ENCODE peak calls at places on chromosome 4, in nine cellular contexts. C is lung, G is hepatocyte, H is mammary epithelial cell, Y is AG04450, U is stomach, Q is neural progenitor cell, W is colonic mucosa, B is HL-60. T is an unnamed sample.

GRCh38 chr4:169311643-169312365 is 41.0 kb upstream of the SH3RF1 start:
- DNase-seq in W (peak), C (no peak), U (peak), G (peak), Y (no peak), B (peak), H (peak), Q (peak), T (no peak)

GRCh38 chr4:71259911-71260331 is 78.9 kb upstream of the SLC4A4 start:
- DNase-seq in H (peak), Y (no peak), G (no peak), B (no peak), Q (no peak), U (no peak), W (no peak), C (no peak), T (no peak)

GRCh38 chr4:26296021-26296420 is 24.8 kb upstream of the RBPJ start:
- DNase-seq in B (no peak), Y (no peak), Q (no peak), G (no peak), U (no peak), H (no peak), C (no peak), W (no peak), T (no peak)

GRCh38 chr4:74397748-74398426 is 32.9 kb downstream of the EREG start:
- DNase-seq in Q (no peak), B (no peak), W (no peak), C (no peak), H (no peak), Y (no peak), U (no peak), G (no peak), T (no peak)

GRCh38 chr4:107689912-107690587 is 30.0 kb downstream of the PAPSS1 start:
- DNase-seq in U (no peak), H (peak), Y (peak), W (no peak), C (no peak), Q (no peak), B (no peak), G (peak), T (no peak)

GRCh38 chr4:37528161-37528560 is 158.0 kb downstream of the RELL1 start:
- DNase-seq in U (peak), H (peak), B (peak), G (peak), W (no peak), Q (no peak), C (no peak), Y (no peak), T (no peak)

GRCh38 chr4:12852338-12853307 is 631.5 kb downstream of the RAB28 start:
- DNase-seq in H (peak), U (no peak), B (no peak), C (no peak), W (peak), Q (peak), G (peak), Y (peak), T (no peak)

GRCh38 chr4:65510976-65511375 is 159.3 kb downstream of the EPHA5 start:
- DNase-seq in Q (no peak), U (no peak), C (no peak), Y (no peak), G (no peak), W (no peak), B (no peak), H (peak), T (no peak)

GRCh38 chr4:169348541-169348940 is 77.8 kb upstream of the SH3RF1 start:
- DNase-seq in H (no peak), Q (no peak), B (no peak), G (no peak), C (no peak), W (no peak), U (no peak), Y (no peak), T (no peak)

GRCh38 chr4:120973207-120973606 is 50.7 kb upstream of the PRDM5 start:
- DNase-seq in H (no peak), G (no peak), U (no peak), W (no peak), Y (no peak), C (no peak), Q (no peak), B (no peak), T (no peak)

GRCh38 chr4:40871695-40872250 is 122.0 kb downstream of the NSUN7 start:
- DNase-seq in W (no peak), B (no peak), H (no peak), C (no peak), U (no peak), Y (no peak), G (no peak), Q (no peak), T (no peak)

GRCh38 chr4:52037730-52038108 is 380 bp downstream of the SGCB start:
- DNase-seq in Y (no peak), B (no peak), U (no peak), H (peak), G (no peak), Q (peak), C (peak), W (peak), T (no peak)

GRCh38 chr4:26071688-26072087 is 157.7 kb downstream of the SMIM20 start:
- DNase-seq in Q (no peak), W (no peak), H (no peak), U (no peak), Y (no peak), C (no peak), B (no peak), G (no peak), T (no peak)

GRCh38 chr4:81405900-81406401 is 65.8 kb downstream of the RASGEF1B start:
- DNase-seq in B (peak), C (peak), H (peak), W (peak), Q (peak), G (peak), U (peak), Y (peak), T (no peak)

GRCh38 chr4:175614880-175615279 is 197.2 kb downstream of the GPM6A start:
- DNase-seq in W (no peak), Q (no peak), U (peak), B (no peak), G (no peak), C (no peak), Y (no peak), H (no peak), T (no peak)

GRCh38 chr4:120843840-120844527 is 78.5 kb downstream of the PRDM5 start:
- DNase-seq in C (no peak), Y (no peak), G (peak), W (peak), U (no peak), B (no peak), Q (peak), H (no peak), T (no peak)

GRCh38 chr4:32423267-32423666 is 1703.1 kb downstream of the PCDH7 start:
- DNase-seq in C (no peak), G (no peak), W (no peak), B (no peak), H (no peak), U (no peak), Q (no peak), Y (no peak), T (no peak)

GRCh38 chr4:98150092-98150761 is 7.0 kb upstream of the STPG2 start:
- DNase-seq in B (no peak), U (no peak), G (no peak), H (no peak), C (no peak), Q (no peak), Y (no peak), W (no peak), T (no peak)

GRCh38 chr4:3388461-3389185 is 53.1 kb upstream of the HGFAC start:
- DNase-seq in Y (peak), H (peak), G (no peak), U (no peak), C (no peak), W (no peak), B (no peak), Q (no peak), T (no peak)

GRCh38 chr4:65089666-65090065 is 580.6 kb downstream of the EPHA5 start:
- DNase-seq in Y (no peak), W (no peak), U (no peak), B (no peak), G (peak), H (peak), C (no peak), Q (peak), T (no peak)

GRCh38 chr4:72390409-72390808 is 178.6 kb downstream of the ADAMTS3 start:
- DNase-seq in G (no peak), Y (no peak), U (no peak), Q (no peak), H (peak), C (no peak), W (no peak), B (no peak), T (no peak)

GRCh38 chr4:73998040-73999011 is at the start of gene CXCL5:
- DNase-seq in H (no peak), U (peak), C (no peak), Y (no peak), W (no peak), Q (peak), B (no peak), G (peak), T (no peak)

GRCh38 chr4:109303141-109303499 is 662 bp upstream of the COL25A1 start:
- DNase-seq in Q (no peak), G (peak), H (no peak), W (no peak), C (no peak), B (no peak), U (no peak), Y (no peak), T (no peak)

GRCh38 chr4:185357220-185357619 is 38.5 kb downstream of the LRP2BP start:
- DNase-seq in C (no peak), U (no peak), Q (no peak), G (no peak), W (no peak), Y (no peak), B (no peak), H (no peak), T (no peak)

GRCh38 chr4:21765810-21766407 is 182.7 kb downstream of the KCNIP4 start:
- DNase-seq in B (no peak), C (no peak), Y (no peak), U (peak), Q (peak), G (peak), H (peak), W (peak), T (no peak)

GRCh38 chr4:47519239-47519883 is 34.3 kb downstream of the ATP10D start:
- DNase-seq in U (no peak), C (no peak), G (no peak), Q (no peak), W (no peak), B (peak), H (peak), Y (no peak), T (no peak)

GRCh38 chr4:87524456-87524855 is 4.7 kb downstream of the SPARCL1 start:
- DNase-seq in C (no peak), Y (no peak), U (no peak), H (no peak), G (no peak), Q (no peak), W (no peak), B (no peak), T (no peak)
- H3K4me3 ChIP-seq in C (no peak), Y (no peak), U (peak), H (no peak), G (no peak), Q (no peak), W (no peak), B (no peak), T (peak)

GRCh38 chr4:1756079-1756478 is 34.8 kb downstream of the TACC3 start:
- DNase-seq in H (no peak), W (no peak), U (no peak), C (no peak), B (no peak), Y (no peak), Q (no peak), G (no peak), T (no peak)

GRCh38 chr4:1753256-1753655 is 31.9 kb downstream of the TACC3 start:
- DNase-seq in B (no peak), Q (no peak), U (no peak), C (no peak), W (no peak), H (no peak), G (no peak), Y (no peak), T (no peak)

GRCh38 chr4:1753692-1754311 is 32.5 kb downstream of the TACC3 start:
- DNase-seq in G (no peak), W (no peak), H (no peak), Q (no peak), U (peak), Y (no peak), C (no peak), B (no peak), T (no peak)

GRCh38 chr4:1755297-1755696 is 34.0 kb downstream of the TACC3 start:
- DNase-seq in Q (no peak), G (no peak), C (no peak), U (no peak), B (no peak), W (no peak), Y (no peak), H (no peak), T (no peak)

GRCh38 chr4:1754336-1754735 is 33.0 kb downstream of the TACC3 start:
- DNase-seq in Q (no peak), G (no peak), H (no peak), U (no peak), Y (no peak), B (no peak), W (no peak), C (no peak), T (no peak)
- H3K27ac ChIP-seq in Q (no peak), G (no peak), H (no peak), U (no peak), Y (no peak), B (no peak), W (no peak), C (no peak), T (no peak)

GRCh38 chr4:24793219-24794005 is 2.0 kb upstream of the SOD3 start:
- DNase-seq in B (no peak), U (no peak), H (peak), C (no peak), W (no peak), Q (peak), Y (no peak), G (no peak), T (no peak)
- TF ChIP-seq CTCF in B (no peak), U (no peak), H (peak), C (no peak), W (no peak), Q (peak), Y (peak), G (peak), T (no peak)

GRCh38 chr4:153782567-153782966 is 6.3 kb downstream of the SFRP2 start:
- DNase-seq in B (no peak), W (no peak), H (no peak), Q (no peak), U (no peak), C (no peak), G (no peak), Y (no peak), T (no peak)

GRCh38 chr4:153780876-153781275 is 8.0 kb downstream of the SFRP2 start:
- DNase-seq in C (no peak), Y (no peak), G (no peak), H (no peak), W (no peak), B (no peak), Q (no peak), U (no peak), T (no peak)

GRCh38 chr4:153781280-153781679 is 7.6 kb downstream of the SFRP2 start:
- DNase-seq in C (no peak), W (no peak), U (no peak), Y (no peak), Q (no peak), G (no peak), H (no peak), B (no peak), T (no peak)

GRCh38 chr4:153780221-153780620 is 8.7 kb downstream of the SFRP2 start:
- DNase-seq in W (no peak), Y (no peak), G (no peak), H (no peak), Q (no peak), U (no peak), B (no peak), C (no peak), T (no peak)

DNA sequence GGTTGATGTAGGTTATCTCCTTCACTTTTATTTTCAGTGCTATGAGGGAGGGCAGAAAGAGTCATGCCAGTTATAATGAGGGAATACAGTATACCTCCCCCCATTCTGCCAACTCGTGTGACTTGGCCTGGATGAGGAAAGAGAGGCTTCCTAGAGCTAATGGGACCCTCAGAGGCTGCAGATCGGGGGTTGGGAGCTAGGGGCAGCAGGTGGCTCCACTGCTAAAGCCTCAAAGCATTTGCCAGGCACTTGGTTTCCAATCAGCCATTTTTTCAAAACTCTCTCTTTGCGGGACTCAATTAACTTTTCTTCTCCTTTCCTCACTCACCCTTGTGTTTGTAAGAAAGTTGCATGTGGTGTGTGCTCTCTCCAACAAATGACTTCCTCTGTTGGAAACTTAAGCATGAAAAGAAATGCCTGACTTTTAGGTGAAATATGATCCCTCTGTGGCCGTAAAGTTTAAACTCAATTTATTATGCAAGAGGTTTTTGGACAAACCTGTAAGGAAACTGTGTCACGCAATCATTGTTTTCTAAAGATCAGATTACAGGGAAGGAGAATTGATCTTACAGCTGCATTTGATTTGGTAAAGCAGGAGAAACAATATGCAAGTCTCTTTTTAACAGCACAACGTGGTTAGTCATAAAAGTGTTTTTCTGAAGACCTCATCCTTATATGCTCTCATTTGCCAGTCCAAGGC is 7.0 kb downstream of the SFRP2 start:
- DNase-seq in Q (peak), H (no peak), C (no peak), G (no peak), Y (no peak), B (no peak), W (no peak), U (no peak), T (no peak)
- H3K4me3 ChIP-seq in Q (no peak), H (no peak), C (no peak), G (no peak), Y (no peak), B (no peak), W (no peak), U (no peak), T (no peak)

GRCh38 chr4:119525005-119525749 is 103.4 kb downstream of the PDE5A start:
- DNase-seq in G (no peak), B (no peak), H (peak), Y (peak), C (no peak), W (no peak), Q (no peak), U (no peak), T (no peak)
- H3K27ac ChIP-seq in G (peak), B (no peak), H (no peak), Y (peak), C (peak), W (peak), Q (no peak), U (peak), T (peak)

DNA sequence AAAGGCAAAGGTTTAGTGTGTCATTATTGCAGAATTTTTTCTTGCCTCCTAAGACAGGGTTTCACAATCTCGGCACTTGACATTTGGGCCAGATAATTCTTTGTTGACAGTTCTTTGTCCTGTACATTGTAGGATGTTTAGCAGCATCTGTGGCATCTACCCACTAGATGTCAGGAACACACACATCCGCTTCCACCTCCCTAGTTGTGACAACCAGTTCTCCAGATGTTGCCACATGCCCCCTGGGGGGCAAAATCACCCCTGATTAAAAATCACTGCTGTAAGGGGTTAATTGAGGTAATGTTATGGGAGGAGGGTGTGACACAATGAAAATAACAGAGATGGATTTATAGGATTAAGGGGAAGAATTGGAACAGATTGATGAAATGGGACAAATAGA is 75.3 kb downstream of the HMGB2 start:
- DNase-seq in H (no peak), C (no peak), B (no peak), G (no peak), Q (no peak), W (no peak), Y (no peak), U (no peak), T (no peak)
- TF ChIP-seq CTCF in H (no peak), C (no peak), B (no peak), G (no peak), Q (no peak), W (no peak), Y (no peak), U (no peak), T (no peak)

GRCh38 chr4:127239902-127240575 is 392.7 kb upstream of the INTU start:
- DNase-seq in Q (no peak), C (no peak), W (no peak), B (no peak), U (no peak), G (no peak), H (no peak), Y (no peak), T (no peak)
- H3K4me3 ChIP-seq in Q (no peak), C (no peak), W (no peak), B (no peak), U (no peak), G (no peak), H (no peak), Y (no peak), T (no peak)

GRCh38 chr4:123661080-123661737 is 264.6 kb downstream of the SPRY1 start:
- DNase-seq in G (peak), W (no peak), Q (no peak), U (no peak), B (no peak), C (no peak), Y (no peak), H (no peak), T (no peak)

GRCh38 chr4:123662827-123663226 is 266.2 kb downstream of the SPRY1 start:
- DNase-seq in Q (no peak), W (no peak), G (no peak), Y (no peak), U (no peak), C (no peak), B (no peak), H (no peak), T (no peak)

GRCh38 chr4:123667991-123668390 is 271.4 kb downstream of the SPRY1 start:
- DNase-seq in W (no peak), U (no peak), G (no peak), C (no peak), B (no peak), H (no peak), Q (no peak), Y (no peak), T (no peak)

GRCh38 chr4:123667496-123667895 is 270.9 kb downstream of the SPRY1 start:
- DNase-seq in H (peak), Q (no peak), U (no peak), W (no peak), B (no peak), G (no peak), Y (peak), C (no peak), T (no peak)

DNA sequence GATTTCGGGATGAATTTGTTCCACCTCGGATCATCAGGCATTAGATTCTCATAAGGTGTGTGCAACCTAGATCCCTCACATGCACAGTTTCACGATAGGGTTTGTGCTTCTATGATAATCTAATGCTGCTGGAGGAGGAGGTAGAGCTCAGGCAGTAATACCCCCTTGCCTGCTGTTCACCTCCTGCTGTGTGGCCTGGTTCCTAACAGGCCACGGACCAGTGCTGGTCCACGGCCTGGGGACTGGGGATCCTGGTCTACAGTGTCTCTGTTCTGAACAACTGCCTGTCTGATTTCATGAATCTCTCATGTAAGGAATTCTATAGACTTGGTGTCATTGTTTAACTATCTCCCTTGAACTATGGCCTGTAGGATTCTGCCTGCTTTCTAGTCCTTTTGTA is 269.9 kb downstream of the SPRY1 start:
- DNase-seq in W (no peak), Q (no peak), C (no peak), G (no peak), Y (no peak), H (no peak), U (no peak), B (no peak), T (no peak)
- H3K27ac ChIP-seq in W (no peak), Q (no peak), C (no peak), G (no peak), Y (no peak), H (no peak), U (no peak), B (no peak), T (no peak)

DNA sequence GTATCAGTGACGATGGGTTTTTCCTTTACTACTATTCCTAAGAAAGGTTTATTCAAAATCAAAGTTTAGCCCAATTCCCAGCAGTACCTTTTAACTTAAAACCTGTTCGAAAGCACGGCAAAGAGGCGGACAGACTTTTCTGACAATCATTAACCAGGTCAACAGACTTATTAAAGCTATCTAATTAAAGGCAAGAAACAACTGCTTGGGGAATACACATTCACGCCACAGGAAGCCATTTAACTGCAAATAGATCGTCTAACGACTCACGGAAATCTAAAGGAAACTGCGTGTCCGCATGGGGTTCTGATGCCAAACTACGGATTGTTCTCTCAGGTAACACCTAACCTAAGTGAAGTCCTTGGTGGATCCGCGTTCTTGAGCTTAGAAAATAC is 660 bp upstream of the USP53 start:
- DNase-seq in H (no peak), B (no peak), W (no peak), C (no peak), G (no peak), Y (no peak), U (no peak), Q (no peak), T (no peak)
- TF ChIP-seq CTCF in H (peak), B (no peak), W (no peak), C (no peak), G (no peak), Y (no peak), U (no peak), Q (no peak), T (no peak)

T was measured in thoracic aorta.